ENCODE peak calls at places on chromosomes 6 and 20, in seven cellular contexts. I is stimulated activated naive CD8-positive, alpha-beta T cell treated with anti-CD3 and anti-CD28 coated beads, Interleukin-15, amount 100 ng/mL, for 72 hours; U is retina; R is activated naive CD8-positive, alpha-beta T cell treated with anti-CD3 and anti-CD28 coated beads, Interleukin-2, amount 50 U/mL, for 24 hours; Z is CD4-positive, alpha-beta memory T cell; M is iPS-NIHi11; T is activated gamma-delta T cell treated with Interleukin-2 at 50 U/mL for 16 hours. N is an unnamed sample.

GRCh38 chr6:3326179-3326971 is 67.6 kb downstream of the PSMG4 start:
- DNase-seq in Z (no peak), M (peak; percentile 49), I (no peak), T (no peak), R (no peak), U (no peak), N (no peak)

GRCh38 chr6:27209659-27210269 is 37.7 kb upstream of the PRSS16 start:
- DNase-seq in U (no peak), T (no peak), Z (no peak), M (no peak), R (no peak), I (no peak), N (no peak)

GRCh38 chr6:44104661-44105060 is 22.6 kb downstream of the MRPL14 start:
- DNase-seq in T (no peak), U (no peak), Z (no peak), M (no peak), I (no peak), R (no peak), N (no peak)

GRCh38 chr6:50654155-50654554 is 59.2 kb upstream of the TFAP2D start:
- DNase-seq in U (no peak), Z (no peak), R (no peak), T (no peak), I (no peak), M (no peak), N (no peak)

GRCh38 chr6:20021795-20022194 is 184.6 kb downstream of the ID4 start:
- DNase-seq in U (no peak), I (no peak), T (no peak), Z (no peak), R (no peak), M (no peak), N (no peak)

GRCh38 chr20:64222273-64222672 is 33.3 kb upstream of the PCMTD2 start:
- DNase-seq in I (no peak), R (no peak), M (no peak), U (no peak), Z (no peak), T (no peak), N (no peak)

GRCh38 chr20:57503035-57503658 is 21.8 kb downstream of the CTCFL start:
- DNase-seq in I (no peak), Z (no peak), R (no peak), U (no peak), M (no peak), T (no peak), N (no peak)

GRCh38 chr6:148869589-148869988 is 122.8 kb downstream of the UST start:
- DNase-seq in Z (no peak), T (no peak), U (no peak), R (no peak), M (no peak), I (no peak), N (peak; percentile 98)

GRCh38 chr6:87212596-87212995 is 57.2 kb downstream of the ZNF292 start:
- DNase-seq in M (no peak), T (no peak), I (no peak), Z (no peak), R (no peak), U (no peak), N (no peak)

GRCh38 chr6:30180145-30180544 is 16.8 kb downstream of the TRIM15 start:
- DNase-seq in Z (no peak), R (no peak), T (no peak), U (no peak), I (no peak), M (no peak), N (no peak)